ENCODE peak calls at places on chromosomes 12 and 14, in six cellular contexts. E is NCI-H748 treated with DMSO at 0.1 percent for 48 hours; M is B cell; A is activated CD4-positive, alpha-beta T cell treated with anti-CD3 and anti-CD28 coated beads, Interleukin-2, amount 50 U/mL, for 48 hours; F is heart right ventricle; V is HCEC 1CT. O is an unnamed sample.

GRCh38 chr14:53384536-53384935 is 231.4 kb upstream of the DDHD1 start:
- DNase-seq in A (no peak), E (no peak), M (no peak), F (no peak), V (no peak), O (no peak)

GRCh38 chr12:122834229-122834920 is 882 bp upstream of the HIP1R start:
- DNase-seq in A (no peak), M (peak), E (peak), V (peak), F (peak), O (peak)

GRCh38 chr12:53252349-53252916 is 15.7 kb upstream of the ESPL1 start:
- DNase-seq in M (no peak), V (peak), F (peak), E (no peak), A (no peak), O (peak)

GRCh38 chr12:127381681-127382080 is 885.3 kb upstream of the TMEM132C start:
- DNase-seq in M (no peak), V (no peak), A (no peak), F (no peak), E (no peak), O (no peak)

GRCh38 chr12:26056335-26056734 is 68.5 kb downstream of the BHLHE41 start:
- DNase-seq in A (no peak), V (peak), M (no peak), F (no peak), E (no peak), O (no peak)

GRCh38 chr14:63308723-63309317 is 9.9 kb downstream of the GPHB5 start:
- DNase-seq in E (peak), V (peak), F (no peak), A (peak), M (peak), O (no peak)

GRCh38 chr12:118061011-118061875 is at the start of gene WSB2:
- DNase-seq in F (peak), E (peak), V (peak), A (peak), M (peak), O (peak)

GRCh38 chr12:102406033-102406584 is 74.3 kb downstream of the IGF1 start:
- DNase-seq in E (peak), V (no peak), M (no peak), A (no peak), F (peak), O (no peak)

GRCh38 chr14:85415015-85415712 is 114.8 kb upstream of the FLRT2 start:
- DNase-seq in A (no peak), E (peak), M (no peak), F (no peak), V (peak), O (peak)

GRCh38 chr12:106072751-106073150 is 66.0 kb downstream of the NUAK1 start:
- DNase-seq in V (no peak), F (no peak), E (no peak), A (no peak), M (no peak), O (no peak)

GRCh38 chr12:31966558-31967205 is 7.5 kb downstream of the RESF1 start:
- DNase-seq in F (no peak), E (no peak), A (no peak), M (no peak), V (no peak), O (no peak)

GRCh38 chr12:47783024-47783755 is 10.2 kb downstream of the SLC48A1 start:
- DNase-seq in A (no peak), V (no peak), F (no peak), E (no peak), M (no peak), O (no peak)

GRCh38 chr14:74649673-74650072 is 37.6 kb upstream of the LTBP2 start:
- DNase-seq in E (no peak), V (peak), F (no peak), A (no peak), M (no peak), O (no peak)

GRCh38 chr14:104864267-104865068 is 600 bp upstream of the CEP170B start:
- DNase-seq in M (peak), E (peak), A (peak), F (peak), V (no peak), O (peak)

GRCh38 chr12:79681008-79681590 is 9.7 kb downstream of the PAWR start:
- DNase-seq in V (peak), E (no peak), M (no peak), F (no peak), A (no peak), O (no peak)